ENCODE peak calls at places on chromosomes 2 and 18, in eight cellular contexts. One of them, this sample, is unnamed. For H3K4me1, the result is how much of the 10 kb centered on the place peaks cover.

GRCh38 chr2:119367472-119368099 is 809 bp downstream of the DBI start:
- DNase-seq in kidney: peak
- DNase-seq in HCT116: no peak
- DNase-seq in astrocyte: no peak
- DNase-seq in right atrium auricular region: peak
- DNase-seq in tibial nerve: no peak
- DNase-seq in left lung: peak
- DNase-seq in ovary: no peak
- DNase-seq in this sample: peak

GRCh38 chr2:2640371-2640770 is 309.3 kb upstream of the MYT1L start:
- DNase-seq in right atrium auricular region: peak
- DNase-seq in left lung: no peak
- DNase-seq in HCT116: no peak
- DNase-seq in astrocyte: no peak
- DNase-seq in tibial nerve: no peak
- DNase-seq in ovary: no peak
- DNase-seq in kidney: no peak
- DNase-seq in this sample: no peak

GRCh38 chr2:236376566-236377244 is 112.5 kb upstream of the ASB18 start:
- DNase-seq in ovary: no peak
- DNase-seq in astrocyte: no peak
- DNase-seq in tibial nerve: no peak
- DNase-seq in kidney: no peak
- DNase-seq in right atrium auricular region: no peak
- DNase-seq in HCT116: no peak
- DNase-seq in left lung: no peak
- DNase-seq in this sample: no peak

GRCh38 chr2:12556762-12557161 is 160.0 kb upstream of the TRIB2 start:
- DNase-seq in tibial nerve: no peak
- DNase-seq in left lung: no peak
- DNase-seq in ovary: no peak
- DNase-seq in astrocyte: peak
- DNase-seq in right atrium auricular region: no peak
- DNase-seq in HCT116: no peak
- DNase-seq in kidney: no peak
- DNase-seq in this sample: no peak

GRCh38 chr2:9738718-9739496 is 104.4 kb upstream of the TAF1B start:
- DNase-seq in tibial nerve: no peak
- DNase-seq in kidney: no peak
- DNase-seq in left lung: no peak
- DNase-seq in right atrium auricular region: no peak
- DNase-seq in HCT116: no peak
- DNase-seq in astrocyte: no peak
- DNase-seq in ovary: no peak
- DNase-seq in this sample: no peak

GRCh38 chr2:23624378-23624777 is 239.4 kb downstream of the KLHL29 start:
- DNase-seq in astrocyte: no peak
- DNase-seq in tibial nerve: no peak
- DNase-seq in HCT116: peak
- DNase-seq in ovary: no peak
- DNase-seq in left lung: no peak
- DNase-seq in right atrium auricular region: no peak
- DNase-seq in kidney: peak
- DNase-seq in this sample: peak

GRCh38 chr2:191936882-191937405 is 90.1 kb upstream of the CAVIN2 start:
- DNase-seq in HCT116: no peak
- DNase-seq in kidney: no peak
- DNase-seq in astrocyte: no peak
- DNase-seq in ovary: no peak
- DNase-seq in tibial nerve: no peak
- DNase-seq in right atrium auricular region: no peak
- DNase-seq in left lung: no peak
- DNase-seq in this sample: no peak

GRCh38 chr2:96131152-96131817 is 7.0 kb downstream of the ASTL start:
- DNase-seq in ovary: no peak
- DNase-seq in right atrium auricular region: no peak
- DNase-seq in tibial nerve: no peak
- DNase-seq in astrocyte: no peak
- DNase-seq in kidney: no peak
- DNase-seq in HCT116: no peak
- DNase-seq in left lung: no peak
- DNase-seq in this sample: no peak

GRCh38 chr2:105143467-105144127 is 97.9 kb upstream of the GPR45 start:
- DNase-seq in tibial nerve: no peak
- DNase-seq in HCT116: no peak
- DNase-seq in right atrium auricular region: no peak
- DNase-seq in ovary: peak
- DNase-seq in astrocyte: peak
- DNase-seq in left lung: peak
- DNase-seq in kidney: peak
- DNase-seq in this sample: no peak

GRCh38 chr2:64675860-64676259 is 22.1 kb upstream of the SERTAD2 start:
- DNase-seq in kidney: no peak
- DNase-seq in ovary: no peak
- DNase-seq in astrocyte: peak
- DNase-seq in tibial nerve: no peak
- DNase-seq in HCT116: no peak
- DNase-seq in right atrium auricular region: no peak
- DNase-seq in left lung: no peak
- DNase-seq in this sample: peak

GRCh38 chr18:36830141-36830495 is 1.2 kb downstream of the KIAA1328 start:
- DNase-seq in ovary: no peak
- DNase-seq in right atrium auricular region: no peak
- DNase-seq in tibial nerve: no peak
- DNase-seq in left lung: no peak
- DNase-seq in astrocyte: no peak
- DNase-seq in kidney: no peak
- DNase-seq in HCT116: no peak
- DNase-seq in this sample: no peak

GRCh38 chr2:15634846-15635490 is 43.3 kb downstream of the DDX1 start:
- DNase-seq in HCT116: no peak
- DNase-seq in left lung: no peak
- DNase-seq in astrocyte: peak
- DNase-seq in right atrium auricular region: no peak
- DNase-seq in ovary: no peak
- DNase-seq in tibial nerve: no peak
- DNase-seq in kidney: no peak
- DNase-seq in this sample: no peak

GRCh38 chr2:228901531-228901930 is 369.6 kb downstream of the PID1 start:
- DNase-seq in astrocyte: no peak
- DNase-seq in left lung: no peak
- DNase-seq in kidney: no peak
- DNase-seq in HCT116: no peak
- DNase-seq in ovary: no peak
- DNase-seq in right atrium auricular region: no peak
- DNase-seq in tibial nerve: no peak
- DNase-seq in this sample: no peak

GRCh38 chr2:15840173-15840572 is 100.2 kb upstream of the MYCN start:
- DNase-seq in ovary: no peak
- DNase-seq in HCT116: no peak
- DNase-seq in right atrium auricular region: no peak
- DNase-seq in astrocyte: no peak
- DNase-seq in kidney: no peak
- DNase-seq in tibial nerve: no peak
- DNase-seq in left lung: no peak
- DNase-seq in this sample: no peak

GRCh38 chr2:98852903-98853302 is 83.1 kb downstream of the CRACDL start:
- DNase-seq in tibial nerve: no peak
- DNase-seq in left lung: no peak
- DNase-seq in ovary: no peak
- DNase-seq in right atrium auricular region: no peak
- DNase-seq in astrocyte: no peak
- DNase-seq in kidney: no peak
- DNase-seq in HCT116: no peak
- DNase-seq in this sample: no peak

GRCh38 chr18:74451148-74451547 is 6.0 kb downstream of the DIPK1C start:
- DNase-seq in astrocyte: no peak
- DNase-seq in ovary: no peak
- DNase-seq in HCT116: no peak
- DNase-seq in kidney: no peak
- DNase-seq in right atrium auricular region: no peak
- DNase-seq in left lung: no peak
- DNase-seq in tibial nerve: no peak
- DNase-seq in this sample: no peak
- H3K4me1 ChIP-seq in astrocyte: under half
- H3K4me1 ChIP-seq in ovary: under half
- H3K4me1 ChIP-seq in HCT116: under half
- H3K4me1 ChIP-seq in kidney: under half
- H3K4me1 ChIP-seq in right atrium auricular region: under half
- H3K4me1 ChIP-seq in left lung: under half
- H3K4me1 ChIP-seq in tibial nerve: under half
- H3K4me1 ChIP-seq in this sample: under half

GRCh38 chr2:43459455-43459854 is 136.4 kb downstream of the THADA start:
- DNase-seq in ovary: no peak
- DNase-seq in HCT116: no peak
- DNase-seq in tibial nerve: no peak
- DNase-seq in kidney: no peak
- DNase-seq in left lung: no peak
- DNase-seq in right atrium auricular region: no peak
- DNase-seq in astrocyte: peak
- DNase-seq in this sample: no peak

GRCh38 chr2:43460141-43460540 is 135.7 kb downstream of the THADA start:
- DNase-seq in right atrium auricular region: no peak
- DNase-seq in left lung: no peak
- DNase-seq in tibial nerve: no peak
- DNase-seq in ovary: no peak
- DNase-seq in astrocyte: no peak
- DNase-seq in HCT116: no peak
- DNase-seq in kidney: no peak
- DNase-seq in this sample: no peak

GRCh38 chr2:43460611-43461396 is 135.0 kb downstream of the THADA start:
- DNase-seq in right atrium auricular region: no peak
- DNase-seq in astrocyte: no peak
- DNase-seq in kidney: no peak
- DNase-seq in tibial nerve: no peak
- DNase-seq in ovary: no peak
- DNase-seq in left lung: no peak
- DNase-seq in HCT116: no peak
- DNase-seq in this sample: no peak

GRCh38 chr2:43462866-43463641 is 132.8 kb downstream of the THADA start:
- DNase-seq in kidney: no peak
- DNase-seq in astrocyte: no peak
- DNase-seq in HCT116: no peak
- DNase-seq in ovary: no peak
- DNase-seq in tibial nerve: no peak
- DNase-seq in right atrium auricular region: no peak
- DNase-seq in left lung: no peak
- DNase-seq in this sample: no peak

GRCh38 chr2:43461461-43462073 is 134.3 kb downstream of the THADA start:
- DNase-seq in HCT116: no peak
- DNase-seq in left lung: no peak
- DNase-seq in right atrium auricular region: no peak
- DNase-seq in ovary: no peak
- DNase-seq in tibial nerve: no peak
- DNase-seq in astrocyte: no peak
- DNase-seq in kidney: no peak
- DNase-seq in this sample: peak
- H3K4me1 ChIP-seq in HCT116: half or more
- H3K4me1 ChIP-seq in left lung: under half
- H3K4me1 ChIP-seq in right atrium auricular region: under half
- H3K4me1 ChIP-seq in ovary: under half
- H3K4me1 ChIP-seq in tibial nerve: under half
- H3K4me1 ChIP-seq in astrocyte: under half
- H3K4me1 ChIP-seq in kidney: half or more
- H3K4me1 ChIP-seq in this sample: under half

DNA sequence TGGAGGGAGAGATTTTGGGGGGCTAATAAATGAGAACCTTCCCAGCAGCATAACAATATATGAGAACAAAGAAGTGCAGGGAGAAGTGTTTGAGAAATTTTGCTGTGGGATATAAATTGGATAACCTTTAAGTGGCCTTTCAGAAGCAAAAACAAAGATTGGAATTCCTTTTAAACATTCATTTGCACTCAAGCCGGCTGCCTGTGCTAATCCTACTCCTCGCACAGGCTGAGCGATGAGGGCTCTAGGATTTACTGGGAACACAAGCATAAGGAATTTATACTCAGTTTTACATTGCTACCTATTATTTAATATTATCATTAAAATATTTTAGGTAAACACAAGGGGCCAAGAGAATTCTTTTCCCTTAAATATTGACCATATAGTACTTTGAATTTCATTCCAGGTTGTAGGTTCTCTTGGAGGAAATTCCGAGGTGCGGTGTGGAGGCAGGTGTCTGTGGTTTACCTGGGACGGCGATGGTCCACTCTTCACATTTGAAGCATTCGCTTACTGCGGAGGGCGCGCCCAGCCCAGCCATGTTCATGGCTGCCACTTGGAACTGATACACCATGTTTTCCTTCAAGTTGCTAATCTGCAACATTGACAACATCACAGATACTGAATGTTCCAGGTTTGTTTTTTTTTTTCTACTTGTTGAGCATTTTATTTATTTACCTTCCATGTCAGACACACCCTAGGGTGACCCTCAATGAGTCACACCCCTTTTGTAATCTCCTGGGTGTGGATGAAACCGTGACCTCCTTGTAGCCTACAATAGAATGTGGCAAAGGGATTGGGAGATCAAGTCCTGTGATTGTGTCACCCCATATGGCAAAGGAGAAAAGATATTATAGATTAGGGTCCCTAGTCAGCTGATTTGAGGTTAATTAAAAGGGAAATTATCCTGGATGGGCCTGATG is 100.1 kb downstream of the MYOM1 start:
- DNase-seq in kidney: no peak
- DNase-seq in HCT116: no peak
- DNase-seq in right atrium auricular region: no peak
- DNase-seq in left lung: no peak
- DNase-seq in tibial nerve: no peak
- DNase-seq in ovary: no peak
- DNase-seq in astrocyte: no peak
- DNase-seq in this sample: no peak
- H3K4me1 ChIP-seq in kidney: under half
- H3K4me1 ChIP-seq in HCT116: under half
- H3K4me1 ChIP-seq in right atrium auricular region: under half
- H3K4me1 ChIP-seq in left lung: under half
- H3K4me1 ChIP-seq in tibial nerve: under half
- H3K4me1 ChIP-seq in ovary: under half
- H3K4me1 ChIP-seq in astrocyte: under half
- H3K4me1 ChIP-seq in this sample: under half

GRCh38 chr2:27710176-27710575 is 46.5 kb downstream of the SLC4A1AP start:
- DNase-seq in astrocyte: no peak
- DNase-seq in kidney: no peak
- DNase-seq in right atrium auricular region: peak
- DNase-seq in left lung: no peak
- DNase-seq in tibial nerve: no peak
- DNase-seq in HCT116: no peak
- DNase-seq in ovary: no peak
- DNase-seq in this sample: no peak

GRCh38 chr2:27705851-27706622 is 42.3 kb downstream of the SLC4A1AP start:
- DNase-seq in kidney: peak
- DNase-seq in left lung: peak
- DNase-seq in right atrium auricular region: peak
- DNase-seq in HCT116: peak
- DNase-seq in astrocyte: peak
- DNase-seq in ovary: peak
- DNase-seq in tibial nerve: peak
- DNase-seq in this sample: no peak

GRCh38 chr2:27708666-27709065 is 45.0 kb downstream of the SLC4A1AP start:
- DNase-seq in astrocyte: peak
- DNase-seq in HCT116: no peak
- DNase-seq in tibial nerve: no peak
- DNase-seq in right atrium auricular region: no peak
- DNase-seq in ovary: no peak
- DNase-seq in kidney: no peak
- DNase-seq in left lung: no peak
- DNase-seq in this sample: no peak

GRCh38 chr2:27708257-27708654 is 44.6 kb downstream of the SLC4A1AP start:
- DNase-seq in astrocyte: no peak
- DNase-seq in HCT116: no peak
- DNase-seq in left lung: no peak
- DNase-seq in right atrium auricular region: peak
- DNase-seq in ovary: no peak
- DNase-seq in tibial nerve: no peak
- DNase-seq in kidney: no peak
- DNase-seq in this sample: no peak

GRCh38 chr2:27707462-27708256 is 44.0 kb downstream of the SLC4A1AP start:
- DNase-seq in ovary: peak
- DNase-seq in astrocyte: no peak
- DNase-seq in tibial nerve: no peak
- DNase-seq in HCT116: no peak
- DNase-seq in left lung: no peak
- DNase-seq in right atrium auricular region: peak
- DNase-seq in kidney: no peak
- DNase-seq in this sample: no peak
- H3K4me1 ChIP-seq in ovary: under half
- H3K4me1 ChIP-seq in astrocyte: under half
- H3K4me1 ChIP-seq in tibial nerve: under half
- H3K4me1 ChIP-seq in HCT116: half or more
- H3K4me1 ChIP-seq in left lung: under half
- H3K4me1 ChIP-seq in right atrium auricular region: half or more
- H3K4me1 ChIP-seq in kidney: under half
- H3K4me1 ChIP-seq in this sample: under half